ENCODE peak calls at places on chromosome X, in five cellular contexts. One of them, this sample, is unnamed.

GRCh38 chrX:39787999-39788398 is 309.8 kb downstream of the BCOR start:
- DNase-seq in activated naive CD4-positive, alpha-beta T cell treated with anti-CD3 and anti-CD28 coated beads, Interleukin-2, amount 50 U/mL, for 72 hours: no peak
- DNase-seq in tibial artery: no peak
- DNase-seq in T follicular helper cell: no peak
- DNase-seq in NCI-H1417: no peak
- DNase-seq in this sample: no peak

GRCh38 chrX:123525131-123525725 is 207.6 kb downstream of the THOC2 start:
- DNase-seq in activated naive CD4-positive, alpha-beta T cell treated with anti-CD3 and anti-CD28 coated beads, Interleukin-2, amount 50 U/mL, for 72 hours: no peak
- DNase-seq in tibial artery: no peak
- DNase-seq in T follicular helper cell: no peak
- DNase-seq in NCI-H1417: peak
- DNase-seq in this sample: no peak

GRCh38 chrX:1462596-1463251 is 10.0 kb upstream of the ASMTL start:
- DNase-seq in activated naive CD4-positive, alpha-beta T cell treated with anti-CD3 and anti-CD28 coated beads, Interleukin-2, amount 50 U/mL, for 72 hours: peak
- DNase-seq in tibial artery: peak
- DNase-seq in T follicular helper cell: peak
- DNase-seq in NCI-H1417: no peak
- DNase-seq in this sample: no peak

GRCh38 chrX:109537324-109537665 is 651 bp downstream of the NXT2 start:
- DNase-seq in activated naive CD4-positive, alpha-beta T cell treated with anti-CD3 and anti-CD28 coated beads, Interleukin-2, amount 50 U/mL, for 72 hours: no peak
- DNase-seq in tibial artery: no peak
- DNase-seq in T follicular helper cell: no peak
- DNase-seq in NCI-H1417: peak
- DNase-seq in this sample: no peak

GRCh38 chrX:38260231-38260630 is 39.6 kb upstream of the SRPX start:
- DNase-seq in activated naive CD4-positive, alpha-beta T cell treated with anti-CD3 and anti-CD28 coated beads, Interleukin-2, amount 50 U/mL, for 72 hours: no peak
- DNase-seq in tibial artery: no peak
- DNase-seq in T follicular helper cell: no peak
- DNase-seq in NCI-H1417: peak
- DNase-seq in this sample: peak

GRCh38 chrX:11577603-11578002 is 88.1 kb downstream of the ARHGAP6 start:
- DNase-seq in activated naive CD4-positive, alpha-beta T cell treated with anti-CD3 and anti-CD28 coated beads, Interleukin-2, amount 50 U/mL, for 72 hours: no peak
- DNase-seq in tibial artery: no peak
- DNase-seq in T follicular helper cell: no peak
- DNase-seq in NCI-H1417: no peak
- DNase-seq in this sample: no peak

GRCh38 chrX:14356401-14356800 is 172.9 kb upstream of the GLRA2 start:
- DNase-seq in activated naive CD4-positive, alpha-beta T cell treated with anti-CD3 and anti-CD28 coated beads, Interleukin-2, amount 50 U/mL, for 72 hours: no peak
- DNase-seq in tibial artery: no peak
- DNase-seq in T follicular helper cell: no peak
- DNase-seq in NCI-H1417: no peak
- DNase-seq in this sample: no peak

GRCh38 chrX:153981771-153982533 is 9.4 kb downstream of the TMEM187 start:
- DNase-seq in activated naive CD4-positive, alpha-beta T cell treated with anti-CD3 and anti-CD28 coated beads, Interleukin-2, amount 50 U/mL, for 72 hours: peak
- DNase-seq in tibial artery: no peak
- DNase-seq in T follicular helper cell: peak
- DNase-seq in NCI-H1417: no peak
- DNase-seq in this sample: no peak

GRCh38 chrX:41386222-41386990 is 52.4 kb downstream of the DDX3X start:
- DNase-seq in activated naive CD4-positive, alpha-beta T cell treated with anti-CD3 and anti-CD28 coated beads, Interleukin-2, amount 50 U/mL, for 72 hours: no peak
- DNase-seq in tibial artery: no peak
- DNase-seq in T follicular helper cell: no peak
- DNase-seq in NCI-H1417: no peak
- DNase-seq in this sample: no peak

GRCh38 chrX:46209768-46210167 is 335.5 kb downstream of the ZNF674 start:
- DNase-seq in activated naive CD4-positive, alpha-beta T cell treated with anti-CD3 and anti-CD28 coated beads, Interleukin-2, amount 50 U/mL, for 72 hours: no peak
- DNase-seq in tibial artery: no peak
- DNase-seq in T follicular helper cell: no peak
- DNase-seq in NCI-H1417: no peak
- DNase-seq in this sample: no peak

GRCh38 chrX:38103857-38104812 is 97.8 kb downstream of the SYTL5 start:
- DNase-seq in activated naive CD4-positive, alpha-beta T cell treated with anti-CD3 and anti-CD28 coated beads, Interleukin-2, amount 50 U/mL, for 72 hours: no peak
- DNase-seq in tibial artery: no peak
- DNase-seq in T follicular helper cell: no peak
- DNase-seq in NCI-H1417: no peak
- DNase-seq in this sample: no peak

GRCh38 chrX:333611-334311 is 15.2 kb upstream of the GTPBP6 start:
- DNase-seq in activated naive CD4-positive, alpha-beta T cell treated with anti-CD3 and anti-CD28 coated beads, Interleukin-2, amount 50 U/mL, for 72 hours: no peak
- DNase-seq in tibial artery: no peak
- DNase-seq in T follicular helper cell: no peak
- DNase-seq in NCI-H1417: no peak
- DNase-seq in this sample: no peak

GRCh38 chrX:106894392-106894909 is 8.7 kb downstream of the RIPPLY1 start:
- DNase-seq in activated naive CD4-positive, alpha-beta T cell treated with anti-CD3 and anti-CD28 coated beads, Interleukin-2, amount 50 U/mL, for 72 hours: no peak
- DNase-seq in tibial artery: no peak
- DNase-seq in T follicular helper cell: peak
- DNase-seq in NCI-H1417: peak
- DNase-seq in this sample: peak

GRCh38 chrX:131633285-131633917 is 89.5 kb downstream of the OR13H1 start:
- DNase-seq in activated naive CD4-positive, alpha-beta T cell treated with anti-CD3 and anti-CD28 coated beads, Interleukin-2, amount 50 U/mL, for 72 hours: no peak
- DNase-seq in tibial artery: no peak
- DNase-seq in T follicular helper cell: peak
- DNase-seq in NCI-H1417: peak
- DNase-seq in this sample: peak

GRCh38 chrX:13647709-13648212 is 5.2 kb upstream of the TCEANC start:
- DNase-seq in activated naive CD4-positive, alpha-beta T cell treated with anti-CD3 and anti-CD28 coated beads, Interleukin-2, amount 50 U/mL, for 72 hours: no peak
- DNase-seq in tibial artery: peak
- DNase-seq in T follicular helper cell: peak
- DNase-seq in NCI-H1417: peak
- DNase-seq in this sample: peak

GRCh38 chrX:43882294-43882681 is at the start of gene MAOB:
- DNase-seq in activated naive CD4-positive, alpha-beta T cell treated with anti-CD3 and anti-CD28 coated beads, Interleukin-2, amount 50 U/mL, for 72 hours: no peak
- DNase-seq in tibial artery: peak
- DNase-seq in T follicular helper cell: no peak
- DNase-seq in NCI-H1417: no peak
- DNase-seq in this sample: no peak

GRCh38 chrX:19569121-19569805 is 54.0 kb upstream of the MAP3K15 start:
- DNase-seq in activated naive CD4-positive, alpha-beta T cell treated with anti-CD3 and anti-CD28 coated beads, Interleukin-2, amount 50 U/mL, for 72 hours: no peak
- DNase-seq in tibial artery: no peak
- DNase-seq in T follicular helper cell: no peak
- DNase-seq in NCI-H1417: no peak
- DNase-seq in this sample: no peak

GRCh38 chrX:53684415-53685192 is 1.9 kb downstream of the HUWE1 start:
- DNase-seq in activated naive CD4-positive, alpha-beta T cell treated with anti-CD3 and anti-CD28 coated beads, Interleukin-2, amount 50 U/mL, for 72 hours: no peak
- DNase-seq in tibial artery: no peak
- DNase-seq in T follicular helper cell: no peak
- DNase-seq in NCI-H1417: no peak
- DNase-seq in this sample: peak

GRCh38 chrX:114626323-114626722 is 42.4 kb downstream of the HTR2C start:
- DNase-seq in activated naive CD4-positive, alpha-beta T cell treated with anti-CD3 and anti-CD28 coated beads, Interleukin-2, amount 50 U/mL, for 72 hours: no peak
- DNase-seq in tibial artery: no peak
- DNase-seq in T follicular helper cell: no peak
- DNase-seq in NCI-H1417: peak
- DNase-seq in this sample: peak

GRCh38 chrX:21943460-21944135 is 3.1 kb downstream of the SMS start:
- DNase-seq in activated naive CD4-positive, alpha-beta T cell treated with anti-CD3 and anti-CD28 coated beads, Interleukin-2, amount 50 U/mL, for 72 hours: no peak
- DNase-seq in tibial artery: no peak
- DNase-seq in T follicular helper cell: no peak
- DNase-seq in NCI-H1417: no peak
- DNase-seq in this sample: no peak

GRCh38 chrX:24479924-24480722 is 15.0 kb downstream of the PDK3 start:
- DNase-seq in activated naive CD4-positive, alpha-beta T cell treated with anti-CD3 and anti-CD28 coated beads, Interleukin-2, amount 50 U/mL, for 72 hours: peak
- DNase-seq in tibial artery: no peak
- DNase-seq in T follicular helper cell: peak
- DNase-seq in NCI-H1417: peak
- DNase-seq in this sample: no peak

GRCh38 chrX:73668779-73669178 is 105.8 kb downstream of the CHIC1 start:
- DNase-seq in activated naive CD4-positive, alpha-beta T cell treated with anti-CD3 and anti-CD28 coated beads, Interleukin-2, amount 50 U/mL, for 72 hours: no peak
- DNase-seq in tibial artery: no peak
- DNase-seq in T follicular helper cell: no peak
- DNase-seq in NCI-H1417: no peak
- DNase-seq in this sample: no peak

GRCh38 chrX:68985135-68985725 is 156.4 kb downstream of the EFNB1 start:
- DNase-seq in activated naive CD4-positive, alpha-beta T cell treated with anti-CD3 and anti-CD28 coated beads, Interleukin-2, amount 50 U/mL, for 72 hours: no peak
- DNase-seq in tibial artery: no peak
- DNase-seq in T follicular helper cell: no peak
- DNase-seq in NCI-H1417: no peak
- DNase-seq in this sample: no peak